ENCODE peak calls at places on chromosomes 6 and 20, in four cellular contexts. J is endothelial cell; D is CD4-positive, alpha-beta T cell; M is choroid plexus epithelial cell. F is an unnamed sample.

GRCh38 chr6:49915035-49915434 is 48.7 kb upstream of the CRISP1 start:
- DNase-seq in D (no peak), M (no peak), J (no peak), F (no peak)

GRCh38 chr6:117237561-117237960 is 27.8 kb upstream of the VGLL2 start:
- DNase-seq in D (no peak), M (peak; percentile 15), J (no peak), F (no peak)

GRCh38 chr6:143346004-143346403 is 104.5 kb downstream of the ADAT2 start:
- DNase-seq in M (no peak), J (no peak), D (no peak), F (no peak)

GRCh38 chr20:17498181-17498580 is 33.0 kb downstream of the BFSP1 start:
- DNase-seq in D (no peak), M (no peak), J (no peak), F (no peak)

GRCh38 chr6:122144229-122144628 is 255.2 kb upstream of the HSF2 start:
- DNase-seq in J (no peak), M (no peak), D (no peak), F (no peak)

GRCh38 chr6:19599813-19600464 is 237.2 kb upstream of the ID4 start:
- DNase-seq in J (no peak), M (no peak), D (no peak), F (no peak)

GRCh38 chr6:152948150-152948768 is 34.6 kb downstream of the FBXO5 start:
- DNase-seq in J (peak; percentile 12), M (peak; percentile 74), D (no peak), F (no peak)

GRCh38 chr20:46683620-46683938 is 5.7 kb downstream of the TP53RK start:
- DNase-seq in J (no peak), M (no peak), D (no peak), F (no peak)

GRCh38 chr6:113909224-113909856 is 52.2 kb downstream of the MARCKS start:
- DNase-seq in D (no peak), M (peak; percentile 80), J (peak; percentile 47), F (no peak)

GRCh38 chr6:4655196-4656025 is 120.8 kb upstream of the CDYL start:
- DNase-seq in D (no peak), M (no peak), J (no peak), F (no peak)

GRCh38 chr20:44208165-44208564 is 2.4 kb downstream of the OSER1 start:
- DNase-seq in D (no peak), M (no peak), J (no peak), F (no peak)

GRCh38 chr6:118680452-118681095 is 29.2 kb upstream of the CEP85L start:
- DNase-seq in J (no peak), M (no peak), D (no peak), F (no peak)

GRCh38 chr6:37260063-37260843 is 2.3 kb upstream of the TMEM217 start:
- DNase-seq in J (no peak), M (no peak), D (no peak), F (no peak)

GRCh38 chr6:127343753-127344659 is 597 bp upstream of the ECHDC1 start:
- DNase-seq in M (peak; percentile 61), J (no peak), D (no peak), F (no peak)

GRCh38 chr6:37201726-37202125 is 31.8 kb downstream of the PIM1 start:
- DNase-seq in M (no peak), D (no peak), J (no peak), F (no peak)

GRCh38 chr20:32325706-32326506 is 32.2 kb upstream of the ASXL1 start:
- DNase-seq in D (no peak), M (peak; percentile 72), J (no peak), F (no peak)

GRCh38 chr6:85464260-85464644 is 14.4 kb downstream of the NT5E start:
- DNase-seq in M (peak; percentile 98), D (no peak), J (no peak), F (no peak)

GRCh38 chr20:34538671-34539123 is 19.8 kb upstream of the MAP1LC3A start:
- DNase-seq in J (peak; percentile 68), D (peak; percentile 44), M (peak; percentile 73), F (no peak)

GRCh38 chr20:34537651-34538050 is 20.9 kb upstream of the MAP1LC3A start:
- DNase-seq in M (no peak), J (no peak), D (no peak), F (no peak)

GRCh38 chr20:34535301-34535840 is 19.1 kb downstream of the DYNLRB1 start:
- DNase-seq in D (no peak), M (no peak), J (no peak), F (no peak)

GRCh38 chr20:34534391-34535165 is 18.4 kb downstream of the DYNLRB1 start:
- DNase-seq in D (no peak), M (no peak), J (no peak), F (no peak)

DNA sequence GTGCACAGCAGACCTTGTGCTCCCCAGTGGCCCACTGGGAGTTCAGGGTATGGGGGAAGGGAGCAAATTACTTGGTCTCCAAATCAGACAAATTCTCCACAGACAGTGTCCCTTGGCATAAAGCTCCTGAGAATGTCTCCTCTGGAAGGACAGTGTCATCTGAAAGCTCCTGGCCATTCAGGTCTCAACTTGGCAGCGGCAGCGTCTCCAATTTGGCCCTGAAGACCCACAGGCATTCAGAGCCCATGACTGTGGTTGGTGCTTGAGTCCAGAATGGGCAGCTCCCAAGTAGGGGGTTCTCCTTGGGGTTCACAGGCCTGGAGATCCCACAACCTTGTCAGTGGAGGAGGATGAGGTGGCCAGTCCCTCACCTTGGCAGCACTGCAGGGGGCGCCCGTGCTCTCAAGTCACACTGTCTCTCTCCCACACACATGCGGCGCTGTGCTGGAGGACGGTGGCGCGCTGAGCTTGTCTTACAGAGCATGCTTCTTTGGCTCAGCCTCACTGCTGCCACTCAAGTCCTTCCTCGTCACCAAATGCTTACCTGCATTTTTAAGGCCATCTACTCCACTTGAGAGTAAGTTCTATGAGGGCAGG is 20.7 kb downstream of the DYNLRB1 start:
- DNase-seq in D (peak; percentile 39), J (peak; percentile 56), M (peak; percentile 44), F (no peak)
- TF ChIP-seq CTCF in D (peak; percentile 14), J (peak; percentile 32), M (peak; percentile 48), F (no peak)

DNA sequence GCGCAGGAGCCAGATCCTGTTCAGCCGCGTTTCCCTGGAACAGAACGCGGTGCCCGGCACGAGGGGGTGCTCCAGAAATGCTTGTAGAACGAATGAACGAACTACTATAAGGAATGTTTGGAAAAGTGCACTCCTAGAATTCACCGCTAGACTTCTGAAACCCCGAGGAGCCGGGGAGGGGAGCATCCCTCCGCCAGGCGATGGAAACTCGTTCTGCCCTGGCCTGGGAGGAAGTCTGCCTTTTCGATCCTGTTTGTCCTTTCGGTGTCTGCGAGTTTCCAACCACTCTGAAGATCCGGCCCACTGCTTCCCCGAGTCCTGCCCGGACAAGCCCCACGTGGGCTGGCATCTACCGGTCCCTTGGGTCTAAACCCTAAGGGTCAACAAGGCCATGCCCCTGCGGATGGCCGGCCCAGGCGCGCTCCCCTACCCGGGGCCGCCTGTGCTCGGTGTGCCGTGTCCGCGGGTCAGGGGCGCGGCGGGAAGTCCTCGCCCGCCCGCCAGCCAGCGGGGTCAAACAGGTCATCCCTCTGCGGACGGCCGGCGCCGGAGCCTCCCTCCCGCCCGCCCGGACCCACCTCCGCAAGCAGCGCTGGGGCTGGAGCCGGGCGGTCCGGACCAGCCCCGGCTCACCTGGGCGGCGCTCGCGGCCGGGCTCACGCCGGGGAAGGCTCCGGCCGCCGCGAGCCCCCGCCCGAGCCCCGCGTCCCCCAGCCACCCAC is 521 bp downstream of the SULF2 start:
- DNase-seq in D (no peak), M (peak; percentile 36), J (peak; percentile 53), F (no peak)
- TF ChIP-seq CTCF in D (no peak), M (peak; percentile 18), J (peak; percentile 29), F (no peak)

DNA sequence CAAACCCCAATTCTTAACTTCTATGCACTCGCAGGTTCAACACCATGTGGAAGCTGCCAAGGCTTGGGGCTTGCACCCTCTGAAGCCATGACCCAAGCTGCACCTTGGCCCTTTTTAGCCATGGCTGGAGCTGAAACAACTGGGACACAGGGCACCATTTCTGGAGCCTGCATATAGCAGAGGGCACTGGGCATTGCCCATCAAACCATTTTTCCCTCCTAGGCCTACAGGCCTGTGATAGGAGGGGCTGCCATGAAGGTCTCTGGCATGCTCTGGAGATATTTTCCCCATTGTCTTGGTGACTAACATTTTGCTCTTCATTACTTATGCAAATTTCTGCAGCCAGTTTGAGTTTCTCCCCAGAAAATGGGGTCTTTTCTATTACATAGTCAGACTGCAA is 484.7 kb downstream of the EPHA7 start:
- DNase-seq in D (no peak), J (no peak), M (no peak), F (no peak)
- TF ChIP-seq CTCF in D (no peak), J (no peak), M (no peak), F (no peak)

GRCh38 chr6:129753422-129753821 is 43.4 kb upstream of the ARHGAP18 start:
- DNase-seq in M (peak; percentile 92), D (no peak), J (no peak), F (no peak)
- TF ChIP-seq CTCF in M (no peak), D (no peak), J (no peak), F (no peak)

GRCh38 chr6:90605749-90606344 is 19.0 kb upstream of the MAP3K7 start:
- DNase-seq in M (no peak), J (no peak), D (no peak), F (no peak)

GRCh38 chr6:90611543-90611864 is 24.6 kb upstream of the MAP3K7 start:
- DNase-seq in J (no peak), D (no peak), M (no peak), F (no peak)

GRCh38 chr6:90611996-90612690 is 25.3 kb upstream of the MAP3K7 start:
- DNase-seq in J (no peak), D (no peak), M (no peak), F (no peak)

GRCh38 chr6:90610291-90610670 is 23.4 kb upstream of the MAP3K7 start:
- DNase-seq in J (peak; percentile 15), M (peak; percentile 13), D (no peak), F (no peak)

DNA sequence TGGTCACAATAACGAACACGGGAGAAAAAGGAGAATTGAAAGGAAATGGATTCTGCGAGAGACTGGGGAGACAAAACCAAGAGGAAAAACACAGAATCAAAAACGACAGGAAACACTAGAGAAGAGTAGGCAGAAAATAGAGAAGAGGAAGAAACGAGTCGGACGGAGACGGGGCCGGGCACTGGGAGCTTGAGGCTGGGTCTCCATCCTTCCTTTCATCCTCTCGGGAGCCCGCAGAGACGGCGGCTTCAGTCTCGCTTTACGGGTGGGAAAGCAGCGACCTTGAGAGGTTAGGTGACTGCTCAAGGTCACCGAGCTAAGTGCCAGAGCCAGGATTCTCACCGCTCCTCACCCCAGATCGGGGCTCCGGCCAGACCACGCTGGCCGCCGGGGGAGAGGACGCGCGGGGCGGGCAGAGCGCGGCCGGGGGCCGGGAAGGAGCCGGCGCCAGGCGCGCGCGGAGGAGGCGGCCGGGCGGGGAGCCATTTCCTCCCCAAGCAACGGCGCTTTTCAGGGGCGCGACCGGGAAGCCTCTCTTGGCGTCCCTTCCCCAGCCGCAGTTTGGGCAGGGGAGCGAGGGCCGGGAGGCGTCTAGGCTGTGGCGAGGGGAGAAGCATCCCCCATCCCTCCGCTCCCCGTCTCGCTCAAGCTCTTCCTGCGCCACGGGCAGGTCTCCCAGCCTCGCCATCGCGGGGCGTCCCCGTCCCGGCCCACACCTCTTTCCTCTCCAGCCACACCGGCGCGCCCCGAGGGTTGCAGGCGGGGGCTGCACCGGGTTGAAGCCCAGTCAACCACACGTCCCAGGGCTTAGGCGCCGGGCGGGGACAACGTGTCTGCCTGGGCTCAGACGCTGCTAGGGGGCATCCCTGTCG is 24.0 kb upstream of the MAP3K7 start:
- DNase-seq in D (no peak), J (peak; percentile 53), M (peak; percentile 26), F (no peak)
- TF ChIP-seq CTCF in D (no peak), J (no peak), M (no peak), F (no peak)

DNA sequence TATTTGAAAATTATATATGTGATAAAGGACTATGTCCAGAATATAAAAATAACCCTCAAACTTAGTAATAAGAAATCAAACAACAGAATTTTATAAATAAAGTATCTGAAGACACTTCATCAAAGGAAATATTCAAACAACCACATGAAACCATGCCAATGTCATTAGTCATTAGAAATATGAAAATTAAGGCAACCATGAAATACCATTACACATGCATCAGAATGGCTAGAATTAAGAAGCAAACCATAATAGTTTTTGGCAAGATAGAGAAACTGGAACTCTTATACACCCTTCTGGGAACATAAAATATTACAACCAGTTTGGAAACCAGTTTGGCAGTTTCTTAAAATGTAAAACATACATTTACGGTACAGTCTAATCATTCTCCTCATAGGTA is 137.2 kb upstream of the ADGRB3 start:
- DNase-seq in M (peak; percentile 27), D (no peak), J (no peak), F (no peak)
- TF ChIP-seq CTCF in M (no peak), D (no peak), J (no peak), F (no peak)